ENCODE peak calls at places on chromosomes 2 and 18, in seven cellular contexts. One of them, this sample, is unnamed.

GRCh38 chr18:48402953-48403352 is 6.2 kb downstream of the ZBTB7C start:
- DNase-seq in EL: no peak
- DNase-seq in astrocyte of the hippocampus: peak; percentile 57
- DNase-seq in AG08396: peak; percentile 55
- DNase-seq in stimulated activated CD8-positive, alpha-beta memory T cell treated with anti-CD3 and anti-CD28 coated beads, Interleukin-2, amount 100 ng/mL, for 1 hour: no peak
- DNase-seq in HCEC 1CT: peak; percentile 11
- DNase-seq in CD4-positive, alpha-beta T cell: no peak
- DNase-seq in this sample: no peak

GRCh38 chr2:45681675-45682074 is 30.2 kb downstream of the PRKCE start:
- DNase-seq in CD4-positive, alpha-beta T cell: no peak
- DNase-seq in AG08396: peak; percentile 82
- DNase-seq in astrocyte of the hippocampus: peak; percentile 86
- DNase-seq in stimulated activated CD8-positive, alpha-beta memory T cell treated with anti-CD3 and anti-CD28 coated beads, Interleukin-2, amount 100 ng/mL, for 1 hour: no peak
- DNase-seq in EL: peak; percentile 90
- DNase-seq in HCEC 1CT: peak; percentile 88
- DNase-seq in this sample: no peak

GRCh38 chr2:54956392-54956722 is 93.9 kb downstream of the RTN4 start:
- DNase-seq in astrocyte of the hippocampus: no peak
- DNase-seq in AG08396: no peak
- DNase-seq in EL: no peak
- DNase-seq in stimulated activated CD8-positive, alpha-beta memory T cell treated with anti-CD3 and anti-CD28 coated beads, Interleukin-2, amount 100 ng/mL, for 1 hour: no peak
- DNase-seq in CD4-positive, alpha-beta T cell: no peak
- DNase-seq in HCEC 1CT: no peak
- DNase-seq in this sample: no peak

GRCh38 chr2:46679761-46680160 is 200.4 kb downstream of the TMEM247 start:
- DNase-seq in astrocyte of the hippocampus: peak; percentile 46
- DNase-seq in AG08396: peak; percentile 23
- DNase-seq in HCEC 1CT: peak; percentile 59
- DNase-seq in stimulated activated CD8-positive, alpha-beta memory T cell treated with anti-CD3 and anti-CD28 coated beads, Interleukin-2, amount 100 ng/mL, for 1 hour: no peak
- DNase-seq in CD4-positive, alpha-beta T cell: no peak
- DNase-seq in EL: peak; percentile 78
- DNase-seq in this sample: no peak

GRCh38 chr18:48007955-48008701 is 77.7 kb upstream of the SMAD2 start:
- DNase-seq in stimulated activated CD8-positive, alpha-beta memory T cell treated with anti-CD3 and anti-CD28 coated beads, Interleukin-2, amount 100 ng/mL, for 1 hour: peak; percentile 6
- DNase-seq in EL: peak; percentile 62
- DNase-seq in astrocyte of the hippocampus: peak; percentile 88
- DNase-seq in CD4-positive, alpha-beta T cell: peak; percentile 48
- DNase-seq in AG08396: peak; percentile 80
- DNase-seq in HCEC 1CT: no peak
- DNase-seq in this sample: peak; percentile 77

GRCh38 chr18:55764382-55764781 is 176.4 kb upstream of the TCF4 start:
- DNase-seq in AG08396: no peak
- DNase-seq in astrocyte of the hippocampus: no peak
- DNase-seq in HCEC 1CT: no peak
- DNase-seq in stimulated activated CD8-positive, alpha-beta memory T cell treated with anti-CD3 and anti-CD28 coated beads, Interleukin-2, amount 100 ng/mL, for 1 hour: no peak
- DNase-seq in EL: no peak
- DNase-seq in CD4-positive, alpha-beta T cell: no peak
- DNase-seq in this sample: no peak

GRCh38 chr2:182072861-182073260 is 87.2 kb downstream of the PPP1R1C start:
- DNase-seq in astrocyte of the hippocampus: peak; percentile 9
- DNase-seq in EL: no peak
- DNase-seq in HCEC 1CT: no peak
- DNase-seq in AG08396: no peak
- DNase-seq in CD4-positive, alpha-beta T cell: no peak
- DNase-seq in stimulated activated CD8-positive, alpha-beta memory T cell treated with anti-CD3 and anti-CD28 coated beads, Interleukin-2, amount 100 ng/mL, for 1 hour: no peak
- DNase-seq in this sample: no peak

GRCh38 chr2:32977228-32977758 is 30.5 kb downstream of the LTBP1 start:
- DNase-seq in HCEC 1CT: no peak
- DNase-seq in astrocyte of the hippocampus: no peak
- DNase-seq in CD4-positive, alpha-beta T cell: no peak
- DNase-seq in AG08396: no peak
- DNase-seq in EL: no peak
- DNase-seq in stimulated activated CD8-positive, alpha-beta memory T cell treated with anti-CD3 and anti-CD28 coated beads, Interleukin-2, amount 100 ng/mL, for 1 hour: no peak
- DNase-seq in this sample: no peak

GRCh38 chr2:169260246-169260645 is 102.1 kb downstream of the LRP2 start:
- DNase-seq in astrocyte of the hippocampus: no peak
- DNase-seq in stimulated activated CD8-positive, alpha-beta memory T cell treated with anti-CD3 and anti-CD28 coated beads, Interleukin-2, amount 100 ng/mL, for 1 hour: no peak
- DNase-seq in EL: no peak
- DNase-seq in AG08396: no peak
- DNase-seq in HCEC 1CT: no peak
- DNase-seq in CD4-positive, alpha-beta T cell: no peak
- DNase-seq in this sample: no peak

GRCh38 chr2:100235581-100235980 is 86.7 kb downstream of the LONRF2 start:
- DNase-seq in EL: no peak
- DNase-seq in astrocyte of the hippocampus: no peak
- DNase-seq in CD4-positive, alpha-beta T cell: no peak
- DNase-seq in HCEC 1CT: no peak
- DNase-seq in AG08396: no peak
- DNase-seq in stimulated activated CD8-positive, alpha-beta memory T cell treated with anti-CD3 and anti-CD28 coated beads, Interleukin-2, amount 100 ng/mL, for 1 hour: no peak
- DNase-seq in this sample: no peak

GRCh38 chr2:26612522-26613240 is 28.5 kb downstream of the CIB4 start:
- DNase-seq in AG08396: no peak
- DNase-seq in stimulated activated CD8-positive, alpha-beta memory T cell treated with anti-CD3 and anti-CD28 coated beads, Interleukin-2, amount 100 ng/mL, for 1 hour: no peak
- DNase-seq in EL: no peak
- DNase-seq in astrocyte of the hippocampus: no peak
- DNase-seq in HCEC 1CT: no peak
- DNase-seq in CD4-positive, alpha-beta T cell: no peak
- DNase-seq in this sample: no peak

GRCh38 chr2:241635756-241636155 is 1.2 kb downstream of the THAP4 start:
- DNase-seq in astrocyte of the hippocampus: no peak
- DNase-seq in CD4-positive, alpha-beta T cell: no peak
- DNase-seq in HCEC 1CT: peak; percentile 2
- DNase-seq in stimulated activated CD8-positive, alpha-beta memory T cell treated with anti-CD3 and anti-CD28 coated beads, Interleukin-2, amount 100 ng/mL, for 1 hour: no peak
- DNase-seq in EL: no peak
- DNase-seq in AG08396: no peak
- DNase-seq in this sample: no peak

GRCh38 chr18:54877076-54877475 is 48.8 kb downstream of the RAB27B start:
- DNase-seq in CD4-positive, alpha-beta T cell: no peak
- DNase-seq in astrocyte of the hippocampus: no peak
- DNase-seq in EL: no peak
- DNase-seq in stimulated activated CD8-positive, alpha-beta memory T cell treated with anti-CD3 and anti-CD28 coated beads, Interleukin-2, amount 100 ng/mL, for 1 hour: no peak
- DNase-seq in HCEC 1CT: peak; percentile 43
- DNase-seq in AG08396: no peak
- DNase-seq in this sample: no peak

GRCh38 chr2:161161074-161161577 is 898 bp downstream of the TANK start:
- DNase-seq in stimulated activated CD8-positive, alpha-beta memory T cell treated with anti-CD3 and anti-CD28 coated beads, Interleukin-2, amount 100 ng/mL, for 1 hour: peak; percentile 25
- DNase-seq in AG08396: no peak
- DNase-seq in EL: no peak
- DNase-seq in CD4-positive, alpha-beta T cell: no peak
- DNase-seq in astrocyte of the hippocampus: no peak
- DNase-seq in HCEC 1CT: no peak
- DNase-seq in this sample: no peak

GRCh38 chr2:143150287-143150686 is 21.1 kb downstream of the ARHGAP15 start:
- DNase-seq in CD4-positive, alpha-beta T cell: no peak
- DNase-seq in EL: no peak
- DNase-seq in HCEC 1CT: no peak
- DNase-seq in stimulated activated CD8-positive, alpha-beta memory T cell treated with anti-CD3 and anti-CD28 coated beads, Interleukin-2, amount 100 ng/mL, for 1 hour: no peak
- DNase-seq in astrocyte of the hippocampus: no peak
- DNase-seq in AG08396: no peak
- DNase-seq in this sample: no peak

GRCh38 chr2:55672630-55673029 is 21.0 kb downstream of the PNPT1 start:
- DNase-seq in HCEC 1CT: no peak
- DNase-seq in EL: no peak
- DNase-seq in CD4-positive, alpha-beta T cell: no peak
- DNase-seq in AG08396: no peak
- DNase-seq in astrocyte of the hippocampus: no peak
- DNase-seq in stimulated activated CD8-positive, alpha-beta memory T cell treated with anti-CD3 and anti-CD28 coated beads, Interleukin-2, amount 100 ng/mL, for 1 hour: no peak
- DNase-seq in this sample: no peak